ENCODE peak calls at places on chromosome 3, in ten cellular contexts. O is uterus, U is HL-60, M is WERI-Rb-1, T is ascending aorta, J is neural crest cell, A is Panc1, W is choroid plexus epithelial cell, N is MCF 10A, Q is Peyer's patch. K is an unnamed sample.

GRCh38 chr3:123652346-123652984 is 67.6 kb upstream of the HACD2 start:
- DNase-seq in U (peak), A (peak), W (peak), J (peak), O (peak), T (peak), N (peak), M (peak), Q (peak), K (peak)

GRCh38 chr3:129665024-129665768 is 58.7 kb upstream of the PLXND1 start:
- DNase-seq in W (peak), Q (no peak), U (no peak), A (no peak), O (no peak), T (no peak), N (peak), J (no peak), M (no peak), K (no peak)

GRCh38 chr3:12508316-12508715 is 24.0 kb downstream of the TSEN2 start:
- DNase-seq in J (no peak), A (no peak), W (peak), Q (no peak), T (peak), M (no peak), O (peak), N (peak), U (no peak), K (no peak)

GRCh38 chr3:42013652-42014442 is 51.9 kb upstream of the ULK4 start:
- DNase-seq in M (peak), U (peak), T (no peak), Q (peak), A (no peak), W (no peak), J (peak), O (peak), N (no peak), K (peak)

GRCh38 chr3:99515-99914 is 97.0 kb upstream of the CHL1 start:
- DNase-seq in T (no peak), Q (no peak), W (no peak), N (no peak), U (no peak), A (no peak), M (no peak), J (no peak), O (no peak), K (no peak)

GRCh38 chr3:195696632-195697278 is 24.0 kb upstream of the MUC20 start:
- DNase-seq in Q (no peak), M (no peak), T (no peak), O (no peak), A (no peak), J (no peak), N (no peak), W (no peak), U (no peak), K (no peak)

GRCh38 chr3:43958005-43958770 is 267.4 kb downstream of the ABHD5 start:
- DNase-seq in A (no peak), T (no peak), Q (no peak), J (no peak), M (peak), N (no peak), U (no peak), O (no peak), W (no peak), K (no peak)

GRCh38 chr3:170714562-170715535 is 129.0 kb upstream of the SLC7A14 start:
- DNase-seq in A (no peak), M (no peak), Q (no peak), T (no peak), O (no peak), N (no peak), J (no peak), W (peak), U (no peak), K (no peak)

GRCh38 chr3:148865039-148865438 is at the start of gene CPA3:
- DNase-seq in A (no peak), W (no peak), U (peak), M (no peak), Q (no peak), O (no peak), T (no peak), J (no peak), N (no peak), K (no peak)

GRCh38 chr3:59607628-59608027 is 557.8 kb upstream of the CFAP20DC start:
- DNase-seq in M (no peak), T (no peak), A (no peak), J (no peak), N (peak), W (peak), O (no peak), Q (no peak), U (no peak), K (no peak)

GRCh38 chr3:43852066-43852465 is 161.3 kb downstream of the ABHD5 start:
- DNase-seq in T (no peak), N (no peak), M (no peak), W (peak), A (no peak), Q (no peak), J (no peak), U (no peak), O (no peak), K (no peak)

GRCh38 chr3:26114851-26115250 is 325.0 kb downstream of the OXSM start:
- DNase-seq in T (no peak), J (no peak), A (no peak), M (no peak), W (no peak), Q (no peak), N (no peak), O (no peak), U (no peak), K (no peak)

GRCh38 chr3:189982299-189982945 is 138.3 kb downstream of the P3H2 start:
- DNase-seq in W (no peak), T (no peak), O (no peak), M (no peak), A (no peak), J (no peak), N (no peak), U (no peak), Q (no peak), K (no peak)

GRCh38 chr3:61146010-61146569 is 105.2 kb downstream of the FHIT start:
- DNase-seq in M (no peak), J (no peak), T (no peak), A (no peak), Q (no peak), W (no peak), O (no peak), U (no peak), N (no peak), K (no peak)

GRCh38 chr3:69934398-69934797 is 65.1 kb upstream of the SAMMSON start:
- DNase-seq in W (no peak), O (no peak), T (no peak), U (no peak), A (no peak), J (no peak), M (no peak), N (no peak), Q (no peak), K (no peak)

GRCh38 chr3:100076544-100077529 is 37.5 kb downstream of the FILIP1L start:
- DNase-seq in U (no peak), J (no peak), O (no peak), Q (no peak), A (no peak), M (peak), T (no peak), N (no peak), W (no peak), K (no peak)

GRCh38 chr3:98483626-98484025 is 13.9 kb upstream of the OR5K2 start:
- DNase-seq in T (no peak), J (no peak), A (no peak), U (no peak), W (no peak), O (no peak), N (no peak), Q (no peak), M (no peak), K (no peak)

GRCh38 chr3:142992323-142992722 is 9.0 kb upstream of the U2SURP start:
- DNase-seq in Q (no peak), M (no peak), U (no peak), O (no peak), N (no peak), A (no peak), W (no peak), T (no peak), J (no peak), K (no peak)

GRCh38 chr3:183252973-183253363 is at the start of gene B3GNT5:
- DNase-seq in N (peak), J (no peak), O (peak), U (peak), A (no peak), W (peak), T (no peak), M (peak), Q (peak), K (no peak)

GRCh38 chr3:109224333-109224732 is 87.8 kb downstream of the C3orf85 start:
- DNase-seq in A (no peak), O (no peak), M (peak), W (no peak), U (peak), Q (peak), N (peak), T (no peak), J (no peak), K (no peak)
- TF ChIP-seq CTCF in A (peak), O (no peak), M (peak), W (peak), U (peak), Q (peak), N (peak), T (no peak), J (no peak), K (no peak)

GRCh38 chr3:49329201-49329600 is 10.7 kb downstream of the USP4 start:
- DNase-seq in U (no peak), J (no peak), M (no peak), O (no peak), N (no peak), W (no peak), Q (no peak), A (no peak), T (no peak), K (no peak)

GRCh38 chr3:49324768-49325167 is 15.1 kb downstream of the USP4 start:
- DNase-seq in O (no peak), T (no peak), Q (no peak), A (no peak), M (no peak), N (no peak), W (no peak), U (no peak), J (no peak), K (no peak)

GRCh38 chr3:49333091-49333490 is 6.8 kb downstream of the USP4 start:
- DNase-seq in Q (no peak), W (no peak), N (peak), J (no peak), M (no peak), O (no peak), U (peak), A (no peak), T (no peak), K (no peak)

DNA sequence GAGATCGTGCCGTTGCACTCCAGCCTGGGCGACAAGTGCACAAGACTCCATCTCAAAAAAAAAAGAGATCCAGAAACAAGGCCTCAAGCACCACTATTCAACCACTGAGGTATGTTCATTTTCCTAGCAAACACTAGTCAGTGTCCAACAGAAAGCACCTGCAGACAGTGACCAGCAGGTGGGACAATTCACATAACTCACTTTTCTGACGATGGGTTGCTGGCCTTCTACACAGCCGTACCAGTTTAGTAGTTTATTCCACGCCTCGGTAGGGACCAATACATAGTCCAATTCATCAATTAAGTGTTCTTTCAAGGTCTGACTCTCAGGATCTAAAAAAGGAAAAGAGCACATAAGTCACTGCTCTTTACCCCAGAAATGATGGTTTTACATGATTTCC is 12.4 kb downstream of the USP4 start:
- DNase-seq in U (no peak), T (no peak), A (no peak), O (no peak), M (peak), J (no peak), W (no peak), Q (no peak), N (peak), K (no peak)
- TF ChIP-seq CTCF in U (no peak), T (no peak), A (no peak), O (no peak), M (peak), J (peak), W (peak), Q (peak), N (no peak), K (peak)

GRCh38 chr3:167394003-167394402 is 13.9 kb upstream of the ZBBX start:
- DNase-seq in N (peak), J (no peak), Q (no peak), W (no peak), T (no peak), A (no peak), U (no peak), O (no peak), M (no peak), K (no peak)
- TF ChIP-seq CTCF in N (peak), J (peak), Q (no peak), W (no peak), T (no peak), A (no peak), U (no peak), O (no peak), M (no peak), K (peak)

DNA sequence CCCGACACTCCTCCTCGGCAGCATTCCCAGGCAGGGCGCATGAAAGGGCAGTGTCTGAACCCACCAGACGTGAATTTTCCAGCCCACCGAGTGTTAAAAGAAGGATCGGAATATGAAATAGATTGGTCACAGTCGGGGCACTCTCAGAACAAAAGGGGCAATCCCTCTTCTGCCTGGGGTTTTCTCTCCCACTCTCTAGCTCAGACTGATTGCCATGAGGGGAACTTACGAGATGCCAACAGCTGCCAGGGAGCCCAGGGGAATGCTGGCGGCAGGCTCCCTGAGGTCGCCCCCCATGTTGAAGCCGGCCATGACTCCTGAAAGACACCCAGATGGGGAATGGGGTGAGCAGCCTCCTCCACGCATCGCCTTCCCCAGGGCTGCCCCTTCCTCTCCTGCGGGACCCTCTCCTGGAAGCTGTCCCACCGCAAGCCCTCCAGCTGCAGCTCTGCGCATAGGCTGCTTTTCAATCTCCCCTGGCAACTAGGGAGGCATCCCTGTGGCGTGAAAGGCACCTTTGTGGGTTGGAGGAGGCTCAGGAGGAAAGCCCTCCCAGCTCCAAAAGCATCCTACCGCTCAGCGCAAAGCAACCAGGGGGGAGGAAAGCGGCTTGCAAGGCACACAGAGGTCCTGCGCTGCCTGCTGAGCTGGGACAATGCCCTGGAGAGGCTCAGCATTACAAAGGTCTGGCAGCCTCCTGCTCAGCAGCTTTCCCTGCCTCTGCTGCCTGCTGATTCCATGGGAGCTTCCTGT is 64.7 kb upstream of the HEG1 start:
- DNase-seq in O (no peak), U (no peak), A (no peak), T (peak), Q (no peak), N (no peak), J (peak), M (peak), W (peak), K (no peak)
- TF ChIP-seq CTCF in O (no peak), U (no peak), A (no peak), T (no peak), Q (no peak), N (no peak), J (no peak), M (no peak), W (no peak), K (no peak)

GRCh38 chr3:62229908-62230307 is 143.4 kb downstream of the FEZF2 start:
- DNase-seq in T (no peak), Q (no peak), J (no peak), M (no peak), W (peak), N (peak), U (no peak), A (no peak), O (no peak), K (no peak)
- TF ChIP-seq CTCF in T (no peak), Q (no peak), J (peak), M (peak), W (peak), N (no peak), U (peak), A (peak), O (no peak), K (peak)

GRCh38 chr3:14507345-14507741 is 32.8 kb downstream of the GRIP2 start:
- DNase-seq in Q (peak), U (peak), N (no peak), T (peak), M (no peak), A (no peak), W (no peak), J (no peak), O (peak), K (no peak)
- TF ChIP-seq CTCF in Q (no peak), U (no peak), N (no peak), T (no peak), M (no peak), A (no peak), W (no peak), J (no peak), O (no peak), K (no peak)

DNA sequence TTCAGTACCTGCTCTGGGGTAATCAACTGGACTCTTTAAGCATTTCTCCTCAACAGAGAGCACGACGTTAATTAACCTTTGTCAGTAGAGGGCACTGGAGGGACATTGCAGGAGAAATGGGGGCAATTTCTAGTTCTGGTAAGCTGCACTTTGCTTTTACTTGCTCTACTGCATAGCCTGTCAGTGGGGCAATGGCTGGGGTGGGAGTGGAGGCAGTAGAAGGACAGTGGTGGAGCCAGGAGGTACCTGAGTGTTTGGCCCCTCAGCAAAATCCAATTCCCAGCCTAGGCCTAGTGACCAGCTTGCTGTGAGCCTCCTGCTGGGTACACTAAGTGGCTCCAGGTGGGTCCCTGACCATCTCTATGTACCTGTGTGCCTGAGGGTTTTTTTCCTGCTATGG is 18.3 kb upstream of the MED12L start:
- DNase-seq in A (no peak), U (peak), N (peak), W (no peak), O (no peak), M (no peak), T (no peak), Q (no peak), J (no peak), K (no peak)
- TF ChIP-seq CTCF in A (peak), U (no peak), N (no peak), W (peak), O (no peak), M (peak), T (no peak), Q (no peak), J (no peak), K (peak)

GRCh38 chr3:48698891-48699290 is 13.2 kb upstream of the NCKIPSD start:
- DNase-seq in U (no peak), A (no peak), Q (no peak), W (no peak), T (no peak), M (no peak), N (no peak), J (no peak), O (no peak), K (no peak)

GRCh38 chr3:48696156-48696555 is 10.4 kb upstream of the NCKIPSD start:
- DNase-seq in M (no peak), J (no peak), Q (no peak), T (no peak), U (no peak), A (no peak), W (no peak), N (no peak), O (no peak), K (no peak)

GRCh38 chr3:48700750-48701405 is 15.2 kb upstream of the NCKIPSD start:
- DNase-seq in Q (no peak), N (no peak), O (no peak), U (no peak), W (no peak), A (no peak), T (no peak), M (no peak), J (no peak), K (no peak)

GRCh38 chr3:48695113-48695753 is 9.5 kb upstream of the NCKIPSD start:
- DNase-seq in W (peak), T (peak), J (no peak), U (no peak), O (peak), Q (peak), N (peak), A (no peak), M (no peak), K (no peak)

DNA sequence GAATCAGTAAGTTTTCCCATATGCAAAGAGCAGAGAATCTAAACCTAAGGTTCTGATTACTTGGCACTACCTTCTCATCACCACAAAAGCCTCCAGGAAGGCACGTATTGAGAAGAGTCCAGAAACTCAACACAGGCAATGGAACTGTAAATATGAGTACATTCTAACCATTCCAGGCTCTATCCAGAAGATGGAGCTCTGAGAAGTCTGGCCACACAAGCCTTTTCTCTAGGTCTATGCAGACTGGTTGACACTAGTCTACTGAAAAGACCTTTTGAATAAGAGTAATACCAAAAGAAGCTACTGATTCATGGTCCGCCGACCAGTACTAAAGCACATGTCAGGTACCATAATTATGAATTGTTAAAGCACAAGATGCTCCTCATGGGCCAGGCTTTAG is 12.2 kb upstream of the NCKIPSD start:
- DNase-seq in W (no peak), Q (no peak), J (no peak), O (no peak), M (no peak), U (no peak), N (no peak), A (no peak), T (no peak), K (no peak)
- TF ChIP-seq CTCF in W (peak), Q (peak), J (no peak), O (no peak), M (no peak), U (no peak), N (no peak), A (no peak), T (no peak), K (no peak)

DNA sequence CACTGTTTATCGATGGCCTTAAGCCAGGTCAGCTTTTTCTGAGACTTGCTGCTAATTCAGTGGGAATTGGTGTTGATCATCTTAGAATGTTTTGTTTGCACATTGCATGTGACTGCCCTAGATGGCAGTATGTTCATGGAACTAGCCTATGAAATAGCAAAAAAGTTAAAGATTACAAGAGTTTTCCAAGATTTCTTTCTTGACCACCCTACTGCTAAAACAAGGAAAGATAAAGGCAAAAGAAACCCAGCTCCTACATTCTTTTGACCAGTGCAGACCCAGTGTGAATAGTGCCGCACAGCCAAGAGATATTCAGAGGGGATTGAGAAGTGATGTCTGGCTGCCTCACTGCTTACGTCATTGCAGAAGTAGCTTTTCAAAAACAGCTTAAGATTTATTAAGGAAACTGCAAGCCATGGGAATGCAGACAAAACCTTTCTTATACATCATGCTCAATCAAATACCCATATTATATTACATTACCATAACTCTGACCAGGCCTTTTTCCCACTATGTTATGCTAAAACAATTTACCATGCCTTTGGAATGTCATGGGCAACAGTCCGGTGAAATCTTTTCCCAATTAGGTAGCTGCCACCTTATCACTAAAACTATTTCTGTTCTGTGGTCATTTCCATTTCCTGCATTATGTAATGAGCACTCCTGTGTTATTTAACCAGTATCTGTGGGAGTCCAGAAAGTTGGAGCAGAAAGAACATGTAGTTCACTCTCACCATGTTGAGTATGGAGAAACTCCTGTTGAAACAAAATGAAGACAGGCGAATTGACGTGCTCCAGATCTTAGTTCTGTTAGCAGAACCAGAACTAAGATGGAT is 6.0 kb downstream of the PHLDB2 start:
- DNase-seq in T (no peak), W (peak), U (no peak), A (no peak), N (no peak), Q (no peak), J (no peak), M (no peak), O (peak), K (no peak)
- TF ChIP-seq CTCF in T (peak), W (peak), U (no peak), A (peak), N (peak), Q (no peak), J (no peak), M (no peak), O (no peak), K (peak)

GRCh38 chr3:106124818-106125217 is 256.0 kb upstream of the CBLB start:
- DNase-seq in J (no peak), M (no peak), Q (no peak), N (no peak), U (no peak), W (no peak), T (no peak), O (no peak), A (no peak), K (no peak)
- TF ChIP-seq CTCF in J (no peak), M (no peak), Q (no peak), N (no peak), U (no peak), W (no peak), T (no peak), O (no peak), A (no peak), K (no peak)

K was measured in type B pancreatic cell.